ENCODE peak calls at places on chromosome 20, in eight cellular contexts. H is body of pancreas, W is mesothelial cell of epicardium, R is foreskin fibroblast, F is right atrium auricular region, S is tibial nerve, X is transverse colon, C is A549. Y is an unnamed sample.

GRCh38 chr20:17934141-17934862 is 34.3 kb downstream of the SNX5 start:
- DNase-seq in H (no peak), W (no peak), R (no peak), F (no peak), S (no peak), X (no peak), C (no peak), Y (peak)

GRCh38 chr20:354298-354977 is 7.5 kb downstream of the NRSN2 start:
- DNase-seq in H (peak), W (peak), R (peak), F (peak), S (peak), X (peak), C (peak), Y (peak)

GRCh38 chr20:46062151-46062550 is 27.6 kb downstream of the NCOA5 start:
- DNase-seq in H (no peak), W (no peak), R (no peak), F (no peak), S (no peak), X (no peak), C (no peak), Y (no peak)

GRCh38 chr20:57664924-57665588 is 44.8 kb downstream of the PMEPA1 start:
- DNase-seq in H (no peak), W (no peak), R (no peak), F (no peak), S (no peak), X (no peak), C (no peak), Y (no peak)

GRCh38 chr20:36468149-36469000 is 72.9 kb upstream of the MYL9 start:
- DNase-seq in H (peak), W (no peak), R (no peak), F (no peak), S (no peak), X (no peak), C (peak), Y (no peak)

GRCh38 chr20:38129893-38130609 is 35.0 kb downstream of the TGM2 start:
- DNase-seq in H (no peak), W (no peak), R (no peak), F (no peak), S (no peak), X (no peak), C (no peak), Y (no peak)

GRCh38 chr20:1427457-1428054 is 34.7 kb upstream of the FKBP1A start:
- DNase-seq in H (no peak), W (no peak), R (peak), F (no peak), S (no peak), X (no peak), C (no peak), Y (no peak)

GRCh38 chr20:50133474-50134217 is 19.9 kb downstream of the PEDS1 start:
- DNase-seq in H (no peak), W (no peak), R (no peak), F (no peak), S (no peak), X (no peak), C (no peak), Y (no peak)

GRCh38 chr20:14830466-14830865 is 493.1 kb upstream of the FLRT3 start:
- DNase-seq in H (no peak), W (no peak), R (no peak), F (no peak), S (no peak), X (no peak), C (no peak), Y (no peak)

GRCh38 chr20:63497946-63498935 is 642 bp downstream of the EEF1A2 start:
- DNase-seq in H (peak), W (no peak), R (peak), F (no peak), S (no peak), X (no peak), C (peak), Y (no peak)

GRCh38 chr20:56285496-56285895 is 37.0 kb downstream of the MC3R start:
- DNase-seq in H (no peak), W (no peak), R (no peak), F (no peak), S (no peak), X (no peak), C (no peak), Y (no peak)

GRCh38 chr20:45153756-45154155 is 20.9 kb upstream of the PI3 start:
- DNase-seq in H (no peak), W (no peak), R (no peak), F (no peak), S (no peak), X (no peak), C (no peak), Y (no peak)

GRCh38 chr20:22942742-22943141 is 92.4 kb upstream of the SSTR4 start:
- DNase-seq in H (no peak), W (no peak), R (no peak), F (no peak), S (no peak), X (no peak), C (no peak), Y (no peak)

GRCh38 chr20:2301164-2301622 is 5.4 kb downstream of the TGM3 start:
- DNase-seq in H (no peak), W (no peak), R (peak), F (peak), S (no peak), X (peak), C (peak), Y (no peak)

GRCh38 chr20:18750735-18751134 is 62.8 kb upstream of the SCP2D1 start:
- DNase-seq in H (no peak), W (no peak), R (no peak), F (no peak), S (no peak), X (no peak), C (no peak), Y (no peak)

GRCh38 chr20:50541606-50542041 is 31.4 kb downstream of the PTPN1 start:
- DNase-seq in H (no peak), W (no peak), R (no peak), F (no peak), S (no peak), X (no peak), C (no peak), Y (no peak)

GRCh38 chr20:9141070-9141469 is 72.2 kb downstream of the PLCB4 start:
- DNase-seq in H (no peak), W (no peak), R (no peak), F (no peak), S (no peak), X (no peak), C (no peak), Y (no peak)

GRCh38 chr20:2261105-2261504 is 34.7 kb upstream of the TGM3 start:
- DNase-seq in H (no peak), W (no peak), R (no peak), F (no peak), S (no peak), X (peak), C (peak), Y (no peak)

GRCh38 chr20:36274248-36274841 is 31.8 kb upstream of the DLGAP4 start:
- DNase-seq in H (no peak), W (no peak), R (no peak), F (no peak), S (no peak), X (no peak), C (no peak), Y (peak)

GRCh38 chr20:1775117-1775516 is 117.5 kb upstream of the SIRPG start:
- DNase-seq in H (no peak), W (no peak), R (peak), F (no peak), S (no peak), X (no peak), C (no peak), Y (no peak)

GRCh38 chr20:13228771-13229170 is 7.7 kb downstream of the ISM1 start:
- DNase-seq in H (no peak), W (no peak), R (no peak), F (no peak), S (no peak), X (no peak), C (no peak), Y (no peak)

GRCh38 chr20:18645196-18645745 is 57.4 kb downstream of the DTD1 start:
- DNase-seq in H (no peak), W (no peak), R (no peak), F (no peak), S (no peak), X (no peak), C (no peak), Y (no peak)

GRCh38 chr20:363319-364078 is 16.6 kb downstream of the NRSN2 start:
- DNase-seq in H (no peak), W (no peak), R (peak), F (no peak), S (no peak), X (no peak), C (peak), Y (no peak)

GRCh38 chr20:56788041-56788670 is 159.1 kb downstream of the TFAP2C start:
- DNase-seq in H (peak), W (no peak), R (peak), F (no peak), S (no peak), X (peak), C (peak), Y (no peak)

GRCh38 chr20:49790077-49790798 is 22.4 kb upstream of the SLC9A8 start:
- DNase-seq in H (no peak), W (no peak), R (peak), F (peak), S (no peak), X (no peak), C (peak), Y (no peak)

GRCh38 chr20:51831891-51832675 is 29.8 kb upstream of the SALL4 start:
- DNase-seq in H (no peak), W (no peak), R (no peak), F (no peak), S (no peak), X (no peak), C (no peak), Y (no peak)

GRCh38 chr20:64256282-64256947 is 867 bp downstream of the PCMTD2 start:
- DNase-seq in H (no peak), W (no peak), R (no peak), F (peak), S (no peak), X (no peak), C (no peak), Y (no peak)

GRCh38 chr20:41587956-41588355 is 30.2 kb downstream of the CHD6 start:
- DNase-seq in H (no peak), W (no peak), R (peak), F (no peak), S (no peak), X (no peak), C (no peak), Y (no peak)

GRCh38 chr20:38727602-38728236 is 3.4 kb downstream of the SLC32A1 start:
- DNase-seq in H (no peak), W (no peak), R (no peak), F (no peak), S (no peak), X (no peak), C (no peak), Y (no peak)

GRCh38 chr20:23269954-23270353 is 80.6 kb upstream of the NXT1 start:
- DNase-seq in H (no peak), W (no peak), R (no peak), F (no peak), S (no peak), X (no peak), C (no peak), Y (peak)

GRCh38 chr20:50214226-50215024 is 23.8 kb downstream of the CEBPB start:
- DNase-seq in H (no peak), W (no peak), R (no peak), F (no peak), S (no peak), X (no peak), C (no peak), Y (no peak)

GRCh38 chr20:60453847-60454246 is 495.6 kb downstream of the CDH26 start:
- DNase-seq in H (no peak), W (no peak), R (no peak), F (no peak), S (no peak), X (no peak), C (no peak), Y (no peak)
- TF ChIP-seq CTCF in H (no peak), W (no peak), R (no peak), F (no peak), S (no peak), X (no peak), C (no peak), Y (no peak)

DNA sequence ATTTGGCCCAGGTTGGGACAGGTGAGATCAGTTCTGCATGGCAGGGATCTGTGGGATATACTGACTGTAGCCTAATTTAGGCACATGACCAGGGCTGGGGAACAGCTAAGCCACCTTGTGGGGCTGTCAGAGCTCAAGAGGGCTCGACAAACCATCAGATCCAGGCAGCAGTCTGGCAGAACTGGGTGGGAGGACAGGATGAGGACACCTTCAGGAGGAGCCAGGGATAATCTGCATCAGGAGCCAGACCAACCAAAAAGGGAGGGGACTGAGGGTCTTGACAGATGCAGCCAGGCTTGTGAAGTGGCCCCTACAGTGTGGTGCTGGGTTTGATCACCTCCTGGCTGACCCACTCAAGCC is 123.4 kb downstream of the MAFB start:
- DNase-seq in H (no peak), W (no peak), R (no peak), F (no peak), S (no peak), X (no peak), C (no peak), Y (no peak)
- TF ChIP-seq CTCF in H (no peak), W (no peak), R (no peak), F (no peak), S (no peak), X (no peak), C (no peak), Y (no peak)

DNA sequence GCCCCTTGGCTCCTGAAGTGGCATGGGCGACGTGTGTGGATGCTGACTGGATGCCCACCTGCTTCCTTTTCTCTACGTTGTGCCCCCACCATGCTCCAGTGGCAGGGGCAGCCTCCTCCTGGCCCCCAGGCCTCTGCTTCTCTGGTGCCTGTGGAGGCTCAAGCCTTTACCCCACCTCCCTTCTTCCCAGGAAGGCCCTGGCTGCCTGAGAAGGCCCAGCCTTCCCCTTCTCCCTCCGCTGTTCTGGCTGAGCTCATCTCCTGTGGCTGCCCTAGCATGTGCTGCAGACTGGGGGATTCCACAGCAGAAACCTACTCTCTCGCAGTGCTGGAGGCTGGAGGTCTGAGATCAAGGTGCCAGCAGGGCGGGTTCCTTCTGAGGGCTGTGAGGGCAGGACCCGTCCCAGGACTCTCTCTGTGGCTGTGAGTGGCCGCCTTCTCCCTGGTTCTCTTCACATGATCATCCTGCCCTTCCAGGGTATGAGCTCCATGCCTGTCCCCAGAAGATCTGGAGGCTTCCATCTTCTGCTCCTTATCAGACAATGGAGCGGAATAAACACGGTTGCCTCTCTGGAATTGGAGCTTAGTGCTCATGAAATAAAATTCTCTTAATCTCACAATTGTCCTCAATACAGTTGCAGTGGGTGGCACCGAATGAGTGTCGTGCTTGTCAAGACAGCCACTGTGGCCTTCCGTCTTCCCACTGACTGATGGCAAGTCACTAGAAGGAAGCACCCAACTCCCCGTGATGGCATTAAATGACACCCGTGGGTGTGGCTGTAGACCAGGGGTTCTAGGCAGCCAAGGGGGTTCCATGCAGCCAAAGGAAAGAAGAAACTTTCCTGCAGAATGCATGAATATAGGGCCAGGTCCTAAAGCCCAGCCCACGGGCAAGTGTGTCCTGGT is 25.1 kb downstream of the PHACTR3 start:
- DNase-seq in H (no peak), W (no peak), R (no peak), F (no peak), S (no peak), X (no peak), C (no peak), Y (no peak)
- TF ChIP-seq CTCF in H (no peak), W (no peak), R (no peak), F (no peak), S (no peak), X (no peak), C (no peak), Y (no peak)

DNA sequence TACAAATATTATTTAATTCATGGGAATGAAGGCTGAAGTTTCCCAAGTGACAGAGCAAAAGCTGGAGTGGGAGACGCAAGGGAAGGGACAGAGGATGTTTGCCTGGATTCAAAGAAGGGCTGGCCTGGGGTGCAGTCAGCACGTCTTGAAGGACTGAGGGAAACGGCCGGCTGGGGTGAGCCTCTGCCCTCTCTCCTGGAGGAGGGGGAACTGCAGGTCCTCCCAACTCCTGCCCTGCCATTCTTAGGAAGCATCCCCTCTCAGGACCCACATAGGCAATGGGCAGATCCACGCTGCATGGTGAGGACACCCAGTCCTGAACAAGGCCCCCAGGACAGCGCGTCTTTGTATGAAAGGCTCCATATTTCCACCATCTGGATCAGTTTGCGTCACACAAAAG is 320.3 kb downstream of the CDH4 start:
- DNase-seq in H (no peak), W (no peak), R (no peak), F (no peak), S (no peak), X (no peak), C (no peak), Y (no peak)
- TF ChIP-seq CTCF in H (no peak), W (no peak), R (no peak), F (no peak), S (no peak), X (no peak), C (no peak), Y (no peak)

Y was measured in osteocyte.